ENCODE peak calls at places on chromosomes 2 and 18, in six cellular contexts. P is NT2/D1, M is cardiac fibroblast, A is mesenteric fat pad, K is frontal cortex, B is right cardiac atrium. Q is an unnamed sample.

GRCh38 chr2:158795110-158795924 is at the start of gene DAPL1:
- DNase-seq in B (no peak), M (no peak), P (no peak), K (no peak), A (no peak), Q (peak)

GRCh38 chr2:166665991-166666940 is 172.2 kb upstream of the SCN7A start:
- DNase-seq in P (no peak), M (peak), B (no peak), A (no peak), K (no peak), Q (no peak)

GRCh38 chr2:215900865-215901264 is 112.5 kb downstream of the MREG start:
- DNase-seq in B (no peak), P (no peak), K (no peak), M (no peak), A (no peak), Q (no peak)

GRCh38 chr2:128304715-128305554 is 13.7 kb downstream of the HS6ST1 start:
- DNase-seq in A (no peak), K (no peak), P (no peak), M (peak), B (peak), Q (peak)

GRCh38 chr18:65753520-65753919 is 2.7 kb downstream of the CDH7 start:
- DNase-seq in A (no peak), P (peak), M (no peak), B (no peak), K (peak), Q (peak)

GRCh38 chr2:75053484-75054112 is 95.2 kb downstream of the POLE4 start:
- DNase-seq in P (peak), B (no peak), A (no peak), K (no peak), M (peak), Q (peak)

GRCh38 chr18:61531182-61531581 is 198.0 kb downstream of the CDH20 start:
- DNase-seq in M (no peak), P (no peak), A (no peak), B (peak), K (peak), Q (no peak)

GRCh38 chr2:236601306-236602202 is 31.9 kb downstream of the ACKR3 start:
- DNase-seq in A (no peak), K (no peak), B (no peak), P (no peak), M (no peak), Q (no peak)

GRCh38 chr18:72700961-72701710 is 157.0 kb upstream of the CBLN2 start:
- DNase-seq in P (no peak), M (peak), A (no peak), B (no peak), K (no peak), Q (peak)